ENCODE peak calls at places on chromosomes 13 and 19, in five cellular contexts. G is IMR-90, B is breast epithelium, I is gastrocnemius medialis, R is body of pancreas. Z is an unnamed sample.

GRCh38 chr19:29640231-29640630 is 25.0 kb upstream of the PLEKHF1 start:
- DNase-seq in B (no peak), I (no peak), G (no peak), R (no peak), Z (peak; percentile 73)

GRCh38 chr19:8449830-8450229 is 5.1 kb downstream of the HNRNPM start:
- DNase-seq in I (no peak), B (no peak), R (peak; percentile 46), G (no peak), Z (no peak)

GRCh38 chr19:27971071-27971470 is 1241.9 kb downstream of the UQCRFS1 start:
- DNase-seq in B (no peak), R (no peak), G (no peak), I (no peak), Z (no peak)

GRCh38 chr19:17968376-17968775 is 1.5 kb downstream of the KCNN1 start:
- DNase-seq in I (no peak), R (no peak), G (no peak), B (no peak), Z (no peak)

GRCh38 chr13:112159575-112160547 is 92.9 kb downstream of the SOX1 start:
- DNase-seq in B (peak; percentile 10), R (no peak), I (no peak), G (no peak), Z (no peak)

GRCh38 chr19:4390017-4390861 is 10.1 kb downstream of the SH3GL1 start:
- DNase-seq in G (peak; percentile 56), R (peak; percentile 59), I (no peak), B (no peak), Z (peak; percentile 43)

GRCh38 chr13:111295896-111296295 is 24.5 kb upstream of the TEX29 start:
- DNase-seq in I (no peak), G (no peak), B (no peak), R (no peak), Z (no peak)

GRCh38 chr13:87884874-87885273 is 213.7 kb downstream of the SLITRK5 start:
- DNase-seq in I (no peak), B (no peak), G (peak; percentile 2), R (no peak), Z (no peak)

GRCh38 chr13:40143559-40143958 is 488.1 kb downstream of the COG6 start:
- DNase-seq in I (no peak), R (no peak), G (no peak), B (no peak), Z (no peak)

GRCh38 chr13:40963927-40964326 is 55.2 kb downstream of the ELF1 start:
- DNase-seq in B (no peak), G (peak; percentile 66), R (no peak), I (no peak), Z (no peak)

GRCh38 chr13:104594801-104595200 is 1528.6 kb upstream of the SLC10A2 start:
- DNase-seq in I (no peak), B (no peak), R (no peak), G (no peak), Z (no peak)

GRCh38 chr13:43348397-43348796 is 325.0 kb downstream of the DNAJC15 start:
- DNase-seq in I (no peak), B (no peak), G (peak; percentile 62), R (no peak), Z (no peak)

GRCh38 chr13:77300176-77301141 is 26.4 kb downstream of the MYCBP2 start:
- DNase-seq in I (no peak), G (peak; percentile 86), R (no peak), B (no peak), Z (no peak)

GRCh38 chr13:48896312-48896711 is 79.4 kb upstream of the FNDC3A start:
- DNase-seq in G (peak; percentile 87), B (no peak), R (no peak), I (no peak), Z (no peak)

GRCh38 chr19:29554149-29554548 is 28.4 kb downstream of the VSTM2B start:
- DNase-seq in G (no peak), I (no peak), R (no peak), B (no peak), Z (no peak)

GRCh38 chr19:2059422-2060201 is 8.6 kb upstream of the MKNK2 start:
- DNase-seq in R (peak; percentile 87), G (peak; percentile 61), I (peak; percentile 91), B (peak; percentile 79), Z (peak; percentile 81)

GRCh38 chr19:43438291-43439162 is 23.8 kb downstream of the TEX101 start:
- DNase-seq in I (no peak), B (no peak), G (peak; percentile 67), R (peak; percentile 22), Z (no peak)

GRCh38 chr19:29089315-29089855 is 123.6 kb downstream of the UQCRFS1 start:
- DNase-seq in R (peak; percentile 4), I (no peak), G (no peak), B (no peak), Z (no peak)

GRCh38 chr19:34228762-34229161 is 25.6 kb upstream of the GARRE1 start:
- DNase-seq in I (no peak), B (no peak), G (no peak), R (no peak), Z (no peak)

GRCh38 chr13:26562538-26562890 is 5.0 kb downstream of the WASF3 start:
- DNase-seq in I (no peak), B (no peak), R (no peak), G (peak; percentile 28), Z (no peak)

GRCh38 chr13:51681037-51681678 is 96.9 kb downstream of the WDFY2 start:
- DNase-seq in B (no peak), I (no peak), G (peak; percentile 88), R (no peak), Z (no peak)

GRCh38 chr13:63435668-63436275 is 2020.1 kb upstream of the PCDH20 start:
- DNase-seq in B (no peak), I (no peak), G (peak; percentile 100), R (no peak), Z (peak; percentile 40)

GRCh38 chr13:44174769-44175425 is 198.7 kb upstream of the SERP2 start:
- DNase-seq in B (no peak), R (no peak), G (peak; percentile 76), I (no peak), Z (peak; percentile 50)

GRCh38 chr19:46610851-46611770 is 10.0 kb downstream of the CALM3 start:
- DNase-seq in R (no peak), G (peak; percentile 36), B (no peak), I (no peak), Z (no peak)

GRCh38 chr19:7815325-7815724 is 14.7 kb upstream of the EVI5L start:
- DNase-seq in R (no peak), B (no peak), G (no peak), I (no peak), Z (no peak)

GRCh38 chr13:38350114-38350617 is 515 bp downstream of the UFM1 start:
- DNase-seq in B (peak; percentile 59), G (peak; percentile 50), R (peak; percentile 80), I (peak; percentile 25), Z (peak; percentile 83)

GRCh38 chr19:10105241-10106099 is 692 bp upstream of the PPAN start:
- DNase-seq in I (no peak), G (no peak), B (no peak), R (no peak), Z (no peak)
- H3K4me3 ChIP-seq in I (peak overlapping the region; percentile 79), G (no peak overlapping the region), B (peak overlapping the region; percentile 74), R (no peak overlapping the region), Z (no peak overlapping the region)

GRCh38 chr13:46531953-46532352 is 21.0 kb upstream of the LRCH1 start:
- DNase-seq in R (no peak), B (no peak), I (no peak), G (no peak), Z (no peak)

GRCh38 chr13:46530084-46530935 is 22.7 kb upstream of the LRCH1 start:
- DNase-seq in G (peak; percentile 54), R (no peak), B (no peak), I (no peak), Z (no peak)

GRCh38 chr13:46527237-46527636 is 25.7 kb upstream of the LRCH1 start:
- DNase-seq in I (no peak), B (no peak), G (no peak), R (no peak), Z (no peak)

GRCh38 chr13:46526763-46527162 is 26.2 kb upstream of the LRCH1 start:
- DNase-seq in R (no peak), B (no peak), G (no peak), I (no peak), Z (no peak)

DNA sequence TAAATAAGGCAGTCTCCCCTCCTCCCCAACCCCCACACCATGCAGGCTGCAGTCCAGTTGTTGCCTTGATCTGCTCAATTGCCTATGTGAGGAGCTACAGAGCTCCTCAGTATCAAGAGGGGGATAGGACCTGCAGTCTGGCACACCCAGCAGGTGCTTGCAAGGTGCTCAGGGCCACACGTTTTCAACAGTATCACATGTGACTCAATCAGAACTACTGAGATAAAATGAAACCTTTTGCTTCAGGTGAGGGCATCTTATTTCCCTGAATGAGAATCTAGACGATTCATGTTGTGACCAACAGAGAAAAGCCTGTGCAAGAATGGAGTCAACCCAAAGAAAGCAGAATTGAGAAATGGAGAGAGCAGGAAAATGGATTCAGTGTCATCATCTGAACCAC is 23.5 kb upstream of the LRCH1 start:
- DNase-seq in I (no peak), R (no peak), G (no peak), B (no peak), Z (no peak)
- TF ChIP-seq POLR2A in I (no peak), R (no peak), G (no peak), B (no peak), Z (no peak)

GRCh38 chr13:61188057-61188456 is 227.6 kb downstream of the PCDH20 start:
- DNase-seq in R (no peak), B (no peak), I (no peak), G (no peak), Z (no peak)

GRCh38 chr13:61187471-61187870 is 228.2 kb downstream of the PCDH20 start:
- DNase-seq in G (no peak), B (no peak), R (no peak), I (no peak), Z (no peak)

DNA sequence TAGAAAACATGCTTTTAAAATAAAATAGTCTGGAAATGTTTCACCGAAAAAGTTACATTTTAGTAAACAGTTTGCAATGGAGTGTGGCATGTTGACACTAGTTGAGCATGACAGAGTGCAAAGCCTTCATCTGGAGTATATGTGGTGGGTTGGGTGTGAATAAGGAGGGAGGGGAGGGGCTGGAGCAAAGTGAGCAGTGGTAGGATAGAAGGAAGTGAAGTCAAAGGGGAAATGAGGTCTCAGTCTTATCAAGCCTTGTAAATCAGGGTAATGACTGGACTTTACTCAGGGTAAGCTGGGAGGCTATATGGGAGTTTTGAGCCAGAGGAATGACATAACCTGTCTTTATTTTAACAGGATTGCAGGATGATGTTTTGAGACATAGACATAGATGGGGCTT is 222.8 kb downstream of the PCDH20 start:
- DNase-seq in R (no peak), G (no peak), B (no peak), I (no peak), Z (no peak)
- H3K4me1 ChIP-seq in R (no peaks in the 10 kb centered on the region), G (no peaks in the 10 kb centered on the region), B (no peaks in the 10 kb centered on the region), I (no peaks in the 10 kb centered on the region), Z (no peaks in the 10 kb centered on the region)

DNA sequence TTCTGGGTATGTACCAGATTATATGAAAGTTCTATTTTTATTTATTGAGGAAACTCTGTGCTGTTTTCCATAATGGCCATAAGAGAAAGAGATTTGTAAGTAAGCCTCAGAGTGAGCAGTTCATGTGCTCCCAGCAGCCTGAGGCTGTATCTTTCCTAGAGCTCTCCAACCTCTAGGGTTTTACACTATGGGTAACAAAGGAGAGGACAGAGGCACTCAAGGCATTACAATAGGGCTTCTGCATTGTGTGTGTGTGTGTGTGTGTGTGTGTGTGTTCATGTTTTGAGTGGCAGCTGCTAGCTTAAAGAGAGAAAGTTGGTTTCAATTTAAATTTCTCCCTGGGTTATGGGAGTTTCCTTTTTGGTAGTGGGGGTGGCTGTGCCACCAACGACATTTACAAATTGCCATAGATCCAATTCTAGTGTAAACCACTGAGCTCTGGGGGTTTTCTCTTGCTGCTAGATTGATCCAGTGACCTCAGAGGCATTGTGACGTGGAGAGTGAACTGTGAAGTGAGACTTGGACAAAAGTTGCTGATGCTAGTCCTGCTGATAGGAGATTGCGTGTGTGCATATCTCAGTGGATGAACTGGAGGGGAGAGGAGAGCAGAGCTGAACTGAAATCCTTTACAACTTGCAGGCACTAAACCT is 67.3 kb upstream of the OLFM4 start:
- DNase-seq in G (no peak), R (no peak), I (no peak), B (no peak), Z (no peak)
- H3K4me3 ChIP-seq in G (no peak overlapping the region), R (no peak overlapping the region), I (no peak overlapping the region), B (no peak overlapping the region), Z (no peak overlapping the region)

Z was measured in testis.